ENCODE peak calls at places on chromosome 19, in four cellular contexts. One of them, this sample, is unnamed.

GRCh38 chr19:10726268-10726667 is 8.4 kb downstream of the DNM2 start:
- DNase-seq in gastrocnemius medialis: no peak
- DNase-seq in fibroblast of the aortic adventitia: no peak
- DNase-seq in cardiac fibroblast: no peak
- DNase-seq in this sample: no peak

GRCh38 chr19:5691205-5691929 is 1.3 kb downstream of the RPL36 start:
- DNase-seq in cardiac fibroblast: peak; percentile 79
- DNase-seq in gastrocnemius medialis: no peak
- DNase-seq in fibroblast of the aortic adventitia: peak; percentile 78
- DNase-seq in this sample: no peak

GRCh38 chr19:28429356-28429755 is 783.6 kb downstream of the UQCRFS1 start:
- DNase-seq in gastrocnemius medialis: no peak
- DNase-seq in cardiac fibroblast: no peak
- DNase-seq in fibroblast of the aortic adventitia: no peak
- DNase-seq in this sample: no peak

GRCh38 chr19:44847144-44848035 is 1.3 kb downstream of the NECTIN2 start:
- DNase-seq in fibroblast of the aortic adventitia: peak; percentile 40
- DNase-seq in gastrocnemius medialis: no peak
- DNase-seq in cardiac fibroblast: peak; percentile 61
- DNase-seq in this sample: no peak

GRCh38 chr19:19948800-19949199 is 48.1 kb downstream of the ZNF93 start:
- DNase-seq in gastrocnemius medialis: no peak
- DNase-seq in fibroblast of the aortic adventitia: no peak
- DNase-seq in cardiac fibroblast: no peak
- DNase-seq in this sample: no peak

GRCh38 chr19:48418317-48419064 is 25.0 kb downstream of the GRIN2D start:
- DNase-seq in gastrocnemius medialis: no peak
- DNase-seq in fibroblast of the aortic adventitia: no peak
- DNase-seq in cardiac fibroblast: no peak
- DNase-seq in this sample: no peak

GRCh38 chr19:12884926-12885748 is 1.9 kb downstream of the KLF1 start:
- DNase-seq in fibroblast of the aortic adventitia: peak; percentile 22
- DNase-seq in gastrocnemius medialis: no peak
- DNase-seq in cardiac fibroblast: peak; percentile 65
- DNase-seq in this sample: no peak

GRCh38 chr19:55005684-55006488 is 32.2 kb downstream of the GP6 start:
- DNase-seq in cardiac fibroblast: no peak
- DNase-seq in fibroblast of the aortic adventitia: no peak
- DNase-seq in gastrocnemius medialis: peak; percentile 4
- DNase-seq in this sample: peak; percentile 25

GRCh38 chr19:48963371-48964204 is 1.5 kb upstream of the FTL start:
- DNase-seq in cardiac fibroblast: peak; percentile 79
- DNase-seq in fibroblast of the aortic adventitia: peak; percentile 73
- DNase-seq in gastrocnemius medialis: peak; percentile 62
- DNase-seq in this sample: no peak

GRCh38 chr19:35712910-35713845 is 4.6 kb upstream of the KMT2B start:
- DNase-seq in gastrocnemius medialis: no peak
- DNase-seq in fibroblast of the aortic adventitia: no peak
- DNase-seq in cardiac fibroblast: no peak
- DNase-seq in this sample: no peak
- H3K4me3 ChIP-seq in gastrocnemius medialis: no peak overlapping the region
- H3K4me3 ChIP-seq in fibroblast of the aortic adventitia: no peak overlapping the region
- H3K4me3 ChIP-seq in cardiac fibroblast: no peak overlapping the region
- H3K4me3 ChIP-seq in this sample: no peak overlapping the region

GRCh38 chr19:46998445-46999142 is 21.0 kb upstream of the NPAS1 start:
- DNase-seq in gastrocnemius medialis: no peak
- DNase-seq in fibroblast of the aortic adventitia: no peak
- DNase-seq in cardiac fibroblast: no peak
- DNase-seq in this sample: no peak
- H3K4me3 ChIP-seq in gastrocnemius medialis: no peak overlapping the region
- H3K4me3 ChIP-seq in fibroblast of the aortic adventitia: no peak overlapping the region
- H3K4me3 ChIP-seq in cardiac fibroblast: no peak overlapping the region
- H3K4me3 ChIP-seq in this sample: no peak overlapping the region

DNA sequence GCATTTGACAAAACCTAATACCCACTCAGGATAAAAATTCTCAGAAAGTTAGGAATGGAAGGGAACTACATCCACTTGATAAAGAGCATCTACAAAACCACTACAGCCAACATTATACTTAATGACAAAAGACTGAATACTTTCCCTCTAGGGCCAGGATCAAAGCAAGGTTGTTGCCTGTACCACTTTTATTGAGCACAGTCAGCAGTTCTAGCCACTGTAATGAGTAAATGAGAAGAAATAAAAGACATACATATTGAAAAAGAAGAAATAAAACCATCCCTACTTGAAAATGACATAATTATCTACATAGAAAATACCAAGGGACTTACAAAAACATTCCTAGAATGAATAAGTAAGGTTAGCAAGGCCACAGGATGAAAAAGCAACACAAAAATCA is 194.8 kb upstream of the ZNF507 start:
- DNase-seq in cardiac fibroblast: no peak
- DNase-seq in gastrocnemius medialis: no peak
- DNase-seq in fibroblast of the aortic adventitia: no peak
- DNase-seq in this sample: no peak
- H3K4me3 ChIP-seq in cardiac fibroblast: no peak overlapping the region
- H3K4me3 ChIP-seq in gastrocnemius medialis: no peak overlapping the region
- H3K4me3 ChIP-seq in fibroblast of the aortic adventitia: no peak overlapping the region
- H3K4me3 ChIP-seq in this sample: no peak overlapping the region

GRCh38 chr19:33225458-33225925 is at the start of gene SLC7A10:
- DNase-seq in gastrocnemius medialis: no peak
- DNase-seq in cardiac fibroblast: peak; percentile 18
- DNase-seq in fibroblast of the aortic adventitia: no peak
- DNase-seq in this sample: no peak
- H3K4me3 ChIP-seq in gastrocnemius medialis: peak within 1 kb of the TSS; percentile 8
- H3K4me3 ChIP-seq in cardiac fibroblast: no peak within 1 kb of the TSS
- H3K4me3 ChIP-seq in fibroblast of the aortic adventitia: no peak within 1 kb of the TSS
- H3K4me3 ChIP-seq in this sample: no peak within 1 kb of the TSS

GRCh38 chr19:1168562-1168873 is 5.5 kb downstream of the SBNO2 start:
- DNase-seq in gastrocnemius medialis: no peak
- DNase-seq in cardiac fibroblast: no peak
- DNase-seq in fibroblast of the aortic adventitia: no peak
- DNase-seq in this sample: no peak

GRCh38 chr19:1168877-1169791 is 4.9 kb downstream of the SBNO2 start:
- DNase-seq in fibroblast of the aortic adventitia: peak; percentile 55
- DNase-seq in cardiac fibroblast: peak; percentile 62
- DNase-seq in gastrocnemius medialis: no peak
- DNase-seq in this sample: no peak

GRCh38 chr19:1170938-1171754 is 2.9 kb downstream of the SBNO2 start:
- DNase-seq in cardiac fibroblast: no peak
- DNase-seq in fibroblast of the aortic adventitia: no peak
- DNase-seq in gastrocnemius medialis: no peak
- DNase-seq in this sample: no peak

GRCh38 chr19:1171755-1172352 is 2.2 kb downstream of the SBNO2 start:
- DNase-seq in gastrocnemius medialis: no peak
- DNase-seq in cardiac fibroblast: peak; percentile 37
- DNase-seq in fibroblast of the aortic adventitia: peak; percentile 33
- DNase-seq in this sample: no peak

DNA sequence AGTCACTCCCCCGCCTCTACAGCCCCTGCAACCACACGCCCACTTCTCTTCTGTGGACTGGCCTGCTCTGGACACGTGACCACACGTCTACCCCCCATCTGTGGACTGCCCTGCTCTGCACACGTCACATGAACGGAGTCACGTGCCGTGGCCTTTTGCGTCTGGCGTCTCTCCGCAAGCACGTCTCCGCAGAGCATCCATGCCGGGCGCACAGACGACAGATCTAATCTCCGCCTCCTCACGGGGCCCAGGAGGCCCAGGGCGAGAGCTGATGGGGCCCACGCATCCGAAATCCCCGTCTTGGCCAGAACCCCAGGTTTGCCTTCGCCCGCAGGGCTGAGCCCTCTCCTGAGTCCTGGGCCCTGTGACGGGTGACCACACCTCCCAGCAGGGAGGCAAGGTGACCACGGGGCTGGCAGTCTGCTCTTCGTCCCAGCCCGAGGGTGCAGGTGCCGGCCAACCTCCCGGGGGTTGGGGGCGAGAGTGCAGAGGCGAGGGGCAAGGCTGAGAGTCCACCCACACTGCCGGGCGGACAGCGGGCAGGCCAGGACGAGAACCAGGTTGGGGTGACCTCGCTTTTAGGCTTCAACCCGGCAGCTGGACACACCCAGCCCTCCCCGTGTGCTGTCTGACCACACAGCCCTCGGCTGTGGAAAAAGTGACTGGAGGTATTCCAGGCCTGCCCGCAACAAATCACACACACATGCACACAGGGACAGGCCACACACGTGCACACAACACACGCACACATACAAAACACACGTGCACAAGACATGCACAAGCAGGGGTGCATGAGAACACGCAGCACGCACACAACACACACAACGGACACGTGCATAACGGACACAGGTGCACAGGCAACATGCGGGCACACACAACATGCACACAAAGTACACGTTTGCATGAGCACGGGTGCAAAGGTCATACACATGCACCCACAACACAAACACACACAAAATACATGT is 3.9 kb downstream of the SBNO2 start:
- DNase-seq in gastrocnemius medialis: no peak
- DNase-seq in cardiac fibroblast: peak; percentile 61
- DNase-seq in fibroblast of the aortic adventitia: peak; percentile 80
- DNase-seq in this sample: no peak
- H3K4me3 ChIP-seq in gastrocnemius medialis: no peak overlapping the region
- H3K4me3 ChIP-seq in cardiac fibroblast: no peak overlapping the region
- H3K4me3 ChIP-seq in fibroblast of the aortic adventitia: peak overlapping the region; percentile 47
- H3K4me3 ChIP-seq in this sample: no peak overlapping the region

DNA sequence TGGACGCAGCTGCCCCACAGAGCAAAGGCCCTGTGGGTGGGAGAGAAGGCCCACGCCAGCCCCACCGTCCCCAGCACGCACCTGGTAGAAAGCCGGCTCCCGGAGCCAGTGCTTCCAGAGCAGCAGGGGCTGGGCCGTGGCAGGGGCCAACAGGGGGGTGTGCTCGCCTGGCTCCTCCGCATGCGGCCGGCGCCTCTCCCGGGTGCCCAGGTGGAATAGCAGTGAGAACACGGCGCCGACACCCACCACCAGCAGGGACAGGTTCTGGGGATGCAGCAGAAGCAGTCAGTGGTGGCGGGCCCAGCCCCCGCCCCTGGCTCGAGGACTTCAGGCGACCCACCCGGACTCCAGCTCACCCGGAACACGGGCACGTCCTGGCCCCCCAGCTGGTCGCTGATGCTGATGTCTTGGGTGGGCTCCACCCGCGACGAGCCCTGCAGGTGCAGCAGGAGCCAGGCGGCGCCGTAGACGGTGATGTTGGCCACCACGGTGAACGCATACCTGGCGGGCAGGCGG is 8.9 kb downstream of the TEKTIP1 start:
- DNase-seq in gastrocnemius medialis: no peak
- DNase-seq in cardiac fibroblast: no peak
- DNase-seq in fibroblast of the aortic adventitia: no peak
- DNase-seq in this sample: no peak
- H3K4me3 ChIP-seq in gastrocnemius medialis: no peak overlapping the region
- H3K4me3 ChIP-seq in cardiac fibroblast: no peak overlapping the region
- H3K4me3 ChIP-seq in fibroblast of the aortic adventitia: no peak overlapping the region
- H3K4me3 ChIP-seq in this sample: no peak overlapping the region

DNA sequence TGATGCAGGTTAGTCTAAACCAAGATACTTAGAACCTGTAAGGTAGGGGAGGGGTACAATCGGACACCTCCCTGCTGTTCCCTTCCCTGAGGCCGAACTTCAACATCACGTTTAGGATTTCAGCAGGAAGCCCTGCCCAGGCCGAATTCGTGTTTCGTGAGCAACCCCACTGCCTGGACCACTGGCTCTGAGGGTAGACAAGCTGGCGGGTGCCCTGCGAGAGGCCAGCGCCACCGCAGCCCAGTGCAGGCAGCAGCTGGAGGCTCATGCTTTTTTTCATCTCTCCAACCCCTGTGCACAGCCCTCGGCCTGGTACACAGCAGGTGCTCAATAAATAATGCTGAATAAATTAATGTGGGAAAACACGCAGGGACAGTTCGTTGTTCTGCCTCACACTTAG is 7.7 kb downstream of the HOMER3 start:
- DNase-seq in fibroblast of the aortic adventitia: no peak
- DNase-seq in gastrocnemius medialis: no peak
- DNase-seq in cardiac fibroblast: no peak
- DNase-seq in this sample: no peak
- H3K4me3 ChIP-seq in fibroblast of the aortic adventitia: no peak overlapping the region
- H3K4me3 ChIP-seq in gastrocnemius medialis: no peak overlapping the region
- H3K4me3 ChIP-seq in cardiac fibroblast: no peak overlapping the region
- H3K4me3 ChIP-seq in this sample: no peak overlapping the region

GRCh38 chr19:39400997-39401548 is 5.6 kb upstream of the ZFP36 start:
- DNase-seq in gastrocnemius medialis: no peak
- DNase-seq in fibroblast of the aortic adventitia: no peak
- DNase-seq in cardiac fibroblast: no peak
- DNase-seq in this sample: no peak
- H3K4me3 ChIP-seq in gastrocnemius medialis: no peak overlapping the region
- H3K4me3 ChIP-seq in fibroblast of the aortic adventitia: no peak overlapping the region
- H3K4me3 ChIP-seq in cardiac fibroblast: no peak overlapping the region
- H3K4me3 ChIP-seq in this sample: no peak overlapping the region

This sample was measured in HFF-Myc.